ENCODE peak calls at places on chromosomes 16 and 17, in seven cellular contexts. X is cardiac septum; A is GM23338; R is MCF 10A; N is right atrium auricular region; O is fibroblast of mammary gland; Y is stimulated activated CD4-positive, alpha-beta T cell treated with anti-CD3 and anti-CD28 coated beads, TNF-alpha, amount 100 ng/mL, for 48 hours. L is an unnamed sample.
A peak's percentile ranks its signal among the peaks of the same experiment; 100 is the strongest.

GRCh38 chr16:56425439-56425832 is at the start of gene AMFR:
- DNase-seq in X (peak; percentile 76), A (peak; percentile 85), R (peak; percentile 76), N (no peak), O (peak; percentile 70), Y (peak; percentile 32), L (peak; percentile 80)

GRCh38 chr17:50533720-50534148 is 1.2 kb downstream of the EPN3 start:
- DNase-seq in X (peak; percentile 84), A (peak; percentile 53), R (no peak), N (no peak), O (peak; percentile 29), Y (no peak), L (peak; percentile 74)

GRCh38 chr16:85169333-85170065 is 57.2 kb upstream of the CIBAR2 start:
- DNase-seq in X (no peak), A (no peak), R (no peak), N (no peak), O (no peak), Y (no peak), L (peak; percentile 74)

GRCh38 chr17:8326591-8327583 is 12.8 kb upstream of the ODF4 start:
- DNase-seq in X (no peak), A (peak; percentile 61), R (no peak), N (peak; percentile 62), O (peak; percentile 25), Y (peak; percentile 3), L (peak; percentile 85)

GRCh38 chr17:79841369-79842135 is 2.3 kb upstream of the CBX4 start:
- DNase-seq in X (no peak), A (peak; percentile 69), R (no peak), N (no peak), O (no peak), Y (no peak), L (peak; percentile 86)

GRCh38 chr17:67109111-67109510 is 64.8 kb downstream of the CACNG1 start:
- DNase-seq in X (no peak), A (no peak), R (no peak), N (no peak), O (no peak), Y (no peak), L (no peak)

GRCh38 chr16:7086842-7087616 is 245.6 kb upstream of the RBFOX1 start:
- DNase-seq in X (no peak), A (peak; percentile 41), R (no peak), N (no peak), O (no peak), Y (no peak), L (peak; percentile 92)

GRCh38 chr17:82041139-82041814 is 3.8 kb upstream of the DCXR start:
- DNase-seq in X (no peak), A (no peak), R (no peak), N (no peak), O (peak; percentile 40), Y (no peak), L (no peak)

GRCh38 chr16:15542261-15542660 is 100.7 kb downstream of the MARF1 start:
- DNase-seq in X (no peak), A (peak; percentile 87), R (no peak), N (no peak), O (no peak), Y (no peak), L (no peak)

GRCh38 chr17:57586099-57586702 is 158.9 kb downstream of the CCDC182 start:
- DNase-seq in X (no peak), A (no peak), R (no peak), N (no peak), O (no peak), Y (no peak), L (no peak)

GRCh38 chr17:77679589-77679988 is 278.9 kb upstream of the TNRC6C start:
- DNase-seq in X (peak; percentile 76), A (no peak), R (no peak), N (no peak), O (no peak), Y (no peak), L (peak; percentile 27)

GRCh38 chr16:47774661-47775060 is 313.5 kb downstream of the PHKB start:
- DNase-seq in X (no peak), A (peak; percentile 55), R (peak; percentile 37), N (no peak), O (peak; percentile 41), Y (no peak), L (peak; percentile 73)

GRCh38 chr17:62871291-62871690 is 63.2 kb upstream of the MARCHF10 start:
- DNase-seq in X (no peak), A (peak; percentile 40), R (no peak), N (no peak), O (no peak), Y (no peak), L (peak; percentile 32)

GRCh38 chr16:54121084-54121483 is 165.5 kb downstream of the IRX3 start:
- DNase-seq in X (no peak), A (no peak), R (no peak), N (no peak), O (peak; percentile 12), Y (no peak), L (no peak)